ENCODE peak calls at places on chromosomes 12 and 14, in four cellular contexts. One of them, this sample, is unnamed. For H3K27me3, the result is how much of the 10 kb centered on the place peaks cover.

GRCh38 chr12:7327913-7328312 is 24.0 kb downstream of the ACSM4 start:
- DNase-seq in breast epithelium: no peak
- DNase-seq in mammary epithelial cell: no peak
- DNase-seq in cardiac muscle cell: no peak
- DNase-seq in this sample: no peak

GRCh38 chr12:103766028-103766427 is 75.0 kb downstream of the NT5DC3 start:
- DNase-seq in breast epithelium: no peak
- DNase-seq in mammary epithelial cell: no peak
- DNase-seq in cardiac muscle cell: no peak
- DNase-seq in this sample: no peak

GRCh38 chr12:105935981-105936380 is 202.8 kb downstream of the NUAK1 start:
- DNase-seq in breast epithelium: no peak
- DNase-seq in mammary epithelial cell: peak
- DNase-seq in cardiac muscle cell: peak
- DNase-seq in this sample: no peak

GRCh38 chr14:103296007-103296406 is 38.0 kb upstream of the EIF5 start:
- DNase-seq in breast epithelium: no peak
- DNase-seq in mammary epithelial cell: peak
- DNase-seq in cardiac muscle cell: peak
- DNase-seq in this sample: no peak

GRCh38 chr12:4297617-4298016 is 23.4 kb upstream of the TIGAR start:
- DNase-seq in breast epithelium: no peak
- DNase-seq in mammary epithelial cell: no peak
- DNase-seq in cardiac muscle cell: no peak
- DNase-seq in this sample: no peak

GRCh38 chr12:123912415-123913385 is 59.9 kb downstream of the CCDC92 start:
- DNase-seq in breast epithelium: no peak
- DNase-seq in mammary epithelial cell: no peak
- DNase-seq in cardiac muscle cell: peak
- DNase-seq in this sample: no peak

GRCh38 chr14:101315802-101316296 is 245.4 kb upstream of the DIO3 start:
- DNase-seq in breast epithelium: no peak
- DNase-seq in mammary epithelial cell: peak
- DNase-seq in cardiac muscle cell: no peak
- DNase-seq in this sample: no peak

GRCh38 chr14:101927859-101928258 is 36.5 kb upstream of the DYNC1H1 start:
- DNase-seq in breast epithelium: no peak
- DNase-seq in mammary epithelial cell: peak
- DNase-seq in cardiac muscle cell: peak
- DNase-seq in this sample: no peak

GRCh38 chr12:81896771-81897170 is 137.6 kb upstream of the PPFIA2 start:
- DNase-seq in breast epithelium: no peak
- DNase-seq in mammary epithelial cell: no peak
- DNase-seq in cardiac muscle cell: peak
- DNase-seq in this sample: peak

GRCh38 chr12:71312767-71313375 is 126.7 kb upstream of the LGR5 start:
- DNase-seq in breast epithelium: no peak
- DNase-seq in mammary epithelial cell: peak
- DNase-seq in cardiac muscle cell: peak
- DNase-seq in this sample: peak

GRCh38 chr14:106838991-106839769 is 1312.8 kb downstream of the TMEM121 start:
- DNase-seq in breast epithelium: no peak
- DNase-seq in mammary epithelial cell: no peak
- DNase-seq in cardiac muscle cell: no peak
- DNase-seq in this sample: no peak
- H3K4me3 ChIP-seq in breast epithelium: no peak
- H3K4me3 ChIP-seq in mammary epithelial cell: no peak
- H3K4me3 ChIP-seq in cardiac muscle cell: no peak
- H3K4me3 ChIP-seq in this sample: no peak

GRCh38 chr12:20829919-20830318 is 19.4 kb downstream of the SLCO1B3 start:
- DNase-seq in breast epithelium: no peak
- DNase-seq in mammary epithelial cell: no peak
- DNase-seq in cardiac muscle cell: no peak
- DNase-seq in this sample: no peak
- TF ChIP-seq CTCF in breast epithelium: no peak
- TF ChIP-seq CTCF in mammary epithelial cell: no peak
- TF ChIP-seq CTCF in cardiac muscle cell: no peak
- TF ChIP-seq CTCF in this sample: no peak

GRCh38 chr12:113727651-113728061 is 238.5 kb downstream of the RBM19 start:
- DNase-seq in breast epithelium: no peak
- DNase-seq in mammary epithelial cell: peak
- DNase-seq in cardiac muscle cell: no peak
- DNase-seq in this sample: peak
- H3K27me3 ChIP-seq in breast epithelium: half or more
- H3K27me3 ChIP-seq in mammary epithelial cell: under half
- H3K27me3 ChIP-seq in cardiac muscle cell: under half
- H3K27me3 ChIP-seq in this sample: under half

DNA sequence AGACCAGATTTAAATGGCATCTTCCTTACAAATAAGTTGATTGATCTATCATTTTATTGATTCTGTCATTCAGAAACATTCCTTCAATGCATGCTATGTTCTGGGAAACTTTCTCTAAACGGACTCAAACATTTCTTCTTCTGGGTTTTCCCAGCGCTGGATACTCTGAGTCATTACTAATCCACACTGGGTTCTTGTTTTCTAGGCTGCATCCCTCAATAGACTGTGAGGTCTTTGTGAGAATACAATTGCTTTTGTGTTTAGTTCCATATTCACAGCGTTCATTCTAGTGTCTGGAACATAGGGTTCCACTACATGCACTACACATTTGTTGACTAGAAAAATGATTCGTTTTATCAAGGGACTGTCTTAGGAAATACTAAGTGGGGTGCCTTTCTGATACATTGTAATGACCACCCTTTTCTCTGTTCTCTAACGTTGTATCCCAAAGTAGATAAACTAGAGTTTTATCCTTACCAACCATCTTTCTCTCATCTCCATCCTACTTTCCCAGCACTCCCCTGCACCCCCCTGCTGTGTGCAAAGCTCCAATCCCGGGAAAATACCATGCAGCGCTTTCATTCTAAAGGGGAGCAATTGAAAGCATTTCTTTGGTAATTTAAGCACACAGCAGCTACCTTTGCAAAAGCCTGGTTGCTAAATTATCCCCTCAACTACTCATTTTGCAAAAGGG is 878.7 kb downstream of the DIO2 start:
- DNase-seq in breast epithelium: no peak
- DNase-seq in mammary epithelial cell: no peak
- DNase-seq in cardiac muscle cell: no peak
- DNase-seq in this sample: peak
- H3K4me3 ChIP-seq in breast epithelium: no peak
- H3K4me3 ChIP-seq in mammary epithelial cell: no peak
- H3K4me3 ChIP-seq in cardiac muscle cell: no peak
- H3K4me3 ChIP-seq in this sample: no peak

DNA sequence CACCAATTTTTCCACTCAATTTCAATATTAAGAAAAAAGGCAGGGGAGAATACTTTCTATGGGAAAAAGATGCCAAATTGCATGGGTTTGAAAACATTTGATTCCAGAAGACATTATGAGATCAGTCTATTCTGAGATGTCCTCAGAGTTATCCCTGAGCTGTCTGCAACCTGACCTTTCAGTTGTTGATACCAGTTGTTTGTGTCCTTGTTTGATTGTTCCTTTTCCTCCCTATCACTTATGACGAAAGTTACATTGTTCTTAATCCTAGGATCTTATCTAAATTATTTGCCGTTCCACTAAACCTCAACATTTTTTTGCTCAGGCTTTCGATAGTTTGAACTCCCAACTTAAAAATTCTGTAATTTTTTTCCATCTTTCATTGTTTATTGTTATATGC is 336.3 kb upstream of the NOVA1 start:
- DNase-seq in breast epithelium: no peak
- DNase-seq in mammary epithelial cell: no peak
- DNase-seq in cardiac muscle cell: peak
- DNase-seq in this sample: no peak
- TF ChIP-seq CTCF in breast epithelium: no peak
- TF ChIP-seq CTCF in mammary epithelial cell: no peak
- TF ChIP-seq CTCF in cardiac muscle cell: no peak
- TF ChIP-seq CTCF in this sample: no peak

DNA sequence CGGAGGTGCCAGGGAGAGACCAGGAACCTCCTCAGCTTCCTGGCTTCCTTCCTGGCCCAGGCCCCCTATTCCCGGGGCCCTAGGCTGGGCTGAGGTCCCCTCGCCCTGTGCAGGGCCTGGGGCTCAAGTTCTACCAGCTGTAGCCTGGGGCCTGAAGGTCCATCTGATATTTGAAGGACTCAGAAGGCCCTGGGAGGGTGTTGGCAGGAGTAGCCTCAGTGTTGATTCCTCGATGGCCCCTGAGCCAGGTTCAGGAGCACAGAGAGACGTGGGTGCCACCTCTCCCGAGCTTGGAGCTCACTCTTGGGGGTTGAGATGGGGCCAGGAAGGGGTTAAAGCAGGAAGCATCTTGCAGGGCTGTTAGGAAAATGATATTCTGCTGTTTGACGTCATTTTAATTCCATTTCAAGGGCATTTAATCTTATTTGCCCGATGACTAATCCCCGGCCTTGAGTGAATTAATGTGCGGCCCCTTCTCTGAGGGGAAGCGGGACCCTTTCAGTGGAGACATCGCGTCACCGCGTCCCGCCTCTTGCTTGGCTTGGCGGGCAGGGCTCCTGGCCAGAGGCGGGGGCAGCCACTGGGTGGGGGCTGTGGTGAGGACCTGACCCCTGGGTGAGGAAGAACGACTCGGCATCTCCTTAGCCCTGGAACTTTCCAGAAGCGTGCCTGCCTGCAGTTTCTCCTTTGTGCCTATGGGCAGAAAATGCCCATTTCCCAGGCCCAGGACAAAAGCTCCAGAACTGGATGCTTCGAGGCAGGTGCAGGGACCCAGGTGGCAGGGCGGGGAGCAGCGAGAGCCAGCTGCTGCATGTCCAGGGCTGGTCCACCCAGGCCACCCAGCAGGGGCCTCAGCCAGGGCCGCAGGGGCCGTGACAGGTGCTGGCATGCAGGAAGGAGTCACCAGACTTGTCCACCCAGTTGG is 158.3 kb downstream of the KIF26A start:
- DNase-seq in breast epithelium: peak
- DNase-seq in mammary epithelial cell: no peak
- DNase-seq in cardiac muscle cell: peak
- DNase-seq in this sample: peak
- H3K27me3 ChIP-seq in breast epithelium: half or more
- H3K27me3 ChIP-seq in mammary epithelial cell: under half
- H3K27me3 ChIP-seq in cardiac muscle cell: under half
- H3K27me3 ChIP-seq in this sample: under half

GRCh38 chr14:72522847-72523246 is 371.1 kb downstream of the DPF3 start:
- DNase-seq in breast epithelium: no peak
- DNase-seq in mammary epithelial cell: no peak
- DNase-seq in cardiac muscle cell: no peak
- DNase-seq in this sample: no peak

GRCh38 chr14:72519543-72519942 is 374.4 kb downstream of the DPF3 start:
- DNase-seq in breast epithelium: no peak
- DNase-seq in mammary epithelial cell: no peak
- DNase-seq in cardiac muscle cell: no peak
- DNase-seq in this sample: no peak

GRCh38 chr14:72518809-72519377 is 375.0 kb downstream of the DPF3 start:
- DNase-seq in breast epithelium: no peak
- DNase-seq in mammary epithelial cell: no peak
- DNase-seq in cardiac muscle cell: no peak
- DNase-seq in this sample: no peak

GRCh38 chr14:72521968-72522741 is 371.7 kb downstream of the DPF3 start:
- DNase-seq in breast epithelium: no peak
- DNase-seq in mammary epithelial cell: no peak
- DNase-seq in cardiac muscle cell: no peak
- DNase-seq in this sample: no peak

GRCh38 chr14:72521045-72521444 is 372.9 kb downstream of the DPF3 start:
- DNase-seq in breast epithelium: no peak
- DNase-seq in mammary epithelial cell: peak
- DNase-seq in cardiac muscle cell: no peak
- DNase-seq in this sample: no peak
- H3K4me3 ChIP-seq in breast epithelium: no peak
- H3K4me3 ChIP-seq in mammary epithelial cell: no peak
- H3K4me3 ChIP-seq in cardiac muscle cell: no peak
- H3K4me3 ChIP-seq in this sample: no peak